ENCODE peak calls at places on chromosomes 7 and 10, in ten cellular contexts. One of them, this sample, is unnamed.

GRCh38 chr7:77531038-77531437 is 6.1 kb upstream of the PTPN12 start:
- DNase-seq in erythroblast: no peak
- DNase-seq in SW480: no peak
- DNase-seq in GM19239: no peak
- DNase-seq in lung: no peak
- DNase-seq in T follicular helper cell: no peak
- DNase-seq in hippocampal formation: no peak
- DNase-seq in occipital lobe: no peak
- DNase-seq in NT2/D1: no peak
- DNase-seq in fibroblast of mammary gland: no peak
- DNase-seq in this sample: no peak

GRCh38 chr7:16891874-16892620 is 10.3 kb upstream of the AGR3 start:
- DNase-seq in hippocampal formation: no peak
- DNase-seq in SW480: no peak
- DNase-seq in GM19239: no peak
- DNase-seq in lung: no peak
- DNase-seq in T follicular helper cell: no peak
- DNase-seq in NT2/D1: no peak
- DNase-seq in occipital lobe: no peak
- DNase-seq in fibroblast of mammary gland: no peak
- DNase-seq in erythroblast: no peak
- DNase-seq in this sample: no peak

GRCh38 chr10:123109466-123109865 is 26.3 kb upstream of the HMX3 start:
- DNase-seq in T follicular helper cell: no peak
- DNase-seq in occipital lobe: no peak
- DNase-seq in fibroblast of mammary gland: no peak
- DNase-seq in hippocampal formation: no peak
- DNase-seq in NT2/D1: no peak
- DNase-seq in lung: no peak
- DNase-seq in SW480: no peak
- DNase-seq in erythroblast: no peak
- DNase-seq in GM19239: no peak
- DNase-seq in this sample: no peak

GRCh38 chr10:123141791-123142700 is 5.9 kb upstream of the HMX2 start:
- DNase-seq in lung: no peak
- DNase-seq in T follicular helper cell: no peak
- DNase-seq in occipital lobe: no peak
- DNase-seq in SW480: no peak
- DNase-seq in erythroblast: no peak
- DNase-seq in hippocampal formation: no peak
- DNase-seq in GM19239: no peak
- DNase-seq in NT2/D1: no peak
- DNase-seq in fibroblast of mammary gland: no peak
- DNase-seq in this sample: no peak

GRCh38 chr10:106189254-106189653 is 975.3 kb downstream of the SORCS1 start:
- DNase-seq in SW480: peak
- DNase-seq in fibroblast of mammary gland: peak
- DNase-seq in T follicular helper cell: no peak
- DNase-seq in hippocampal formation: no peak
- DNase-seq in GM19239: no peak
- DNase-seq in erythroblast: peak
- DNase-seq in NT2/D1: peak
- DNase-seq in lung: no peak
- DNase-seq in occipital lobe: peak
- DNase-seq in this sample: no peak

GRCh38 chr7:108253275-108254044 is 123.3 kb upstream of the LAMB4 start:
- DNase-seq in lung: no peak
- DNase-seq in T follicular helper cell: no peak
- DNase-seq in NT2/D1: no peak
- DNase-seq in SW480: peak
- DNase-seq in hippocampal formation: no peak
- DNase-seq in fibroblast of mammary gland: peak
- DNase-seq in GM19239: no peak
- DNase-seq in occipital lobe: no peak
- DNase-seq in erythroblast: no peak
- DNase-seq in this sample: no peak

GRCh38 chr7:38310601-38311057 is 37.2 kb upstream of the TARP start:
- DNase-seq in lung: no peak
- DNase-seq in NT2/D1: no peak
- DNase-seq in SW480: no peak
- DNase-seq in hippocampal formation: no peak
- DNase-seq in fibroblast of mammary gland: peak
- DNase-seq in T follicular helper cell: no peak
- DNase-seq in occipital lobe: no peak
- DNase-seq in GM19239: no peak
- DNase-seq in erythroblast: no peak
- DNase-seq in this sample: no peak

GRCh38 chr10:131198843-131199242 is 112.7 kb downstream of the TCERG1L start:
- DNase-seq in SW480: no peak
- DNase-seq in lung: no peak
- DNase-seq in occipital lobe: no peak
- DNase-seq in hippocampal formation: no peak
- DNase-seq in T follicular helper cell: no peak
- DNase-seq in NT2/D1: no peak
- DNase-seq in fibroblast of mammary gland: no peak
- DNase-seq in GM19239: no peak
- DNase-seq in erythroblast: no peak
- DNase-seq in this sample: no peak

GRCh38 chr7:105354383-105354782 is 34.3 kb downstream of the SRPK2 start:
- DNase-seq in GM19239: no peak
- DNase-seq in T follicular helper cell: no peak
- DNase-seq in occipital lobe: no peak
- DNase-seq in fibroblast of mammary gland: peak
- DNase-seq in SW480: peak
- DNase-seq in lung: no peak
- DNase-seq in NT2/D1: no peak
- DNase-seq in hippocampal formation: no peak
- DNase-seq in erythroblast: no peak
- DNase-seq in this sample: no peak

GRCh38 chr7:128697301-128697905 is 25.3 kb downstream of the GARIN1A start:
- DNase-seq in GM19239: peak
- DNase-seq in SW480: no peak
- DNase-seq in fibroblast of mammary gland: peak
- DNase-seq in occipital lobe: no peak
- DNase-seq in T follicular helper cell: peak
- DNase-seq in NT2/D1: no peak
- DNase-seq in lung: peak
- DNase-seq in erythroblast: peak
- DNase-seq in hippocampal formation: no peak
- DNase-seq in this sample: no peak

This sample was measured in effector CD4-positive, alpha-beta T cell.